ENCODE peak calls at places on chromosomes 3 and 15, in four cellular contexts. S is heart right ventricle, R is esophagus squamous epithelium, Q is HepG2. I is an unnamed sample.
A peak's percentile ranks its signal among the peaks of the same experiment; 100 is the strongest.

GRCh38 chr3:112117826-112118571 is 15.0 kb downstream of the GCSAM start:
- DNase-seq in S (no peak), Q (no peak), R (no peak), I (no peak)

GRCh38 chr3:13581485-13582365 is 32.8 kb downstream of the FBLN2 start:
- DNase-seq in Q (no peak), R (no peak), S (no peak), I (peak; percentile 17)

GRCh38 chr3:151579571-151580270 is 118.9 kb upstream of the IGSF10 start:
- DNase-seq in R (no peak), Q (no peak), S (no peak), I (peak; percentile 69)

GRCh38 chr15:66756220-66756769 is 54.3 kb downstream of the SMAD6 start:
- DNase-seq in S (no peak), Q (no peak), R (no peak), I (no peak)

GRCh38 chr3:30894521-30895289 is at the start of gene GADL1:
- DNase-seq in S (peak; percentile 34), R (no peak), Q (no peak), I (peak; percentile 10)

GRCh38 chr15:72585659-72586058 is 68.8 kb upstream of the GOLGA6B start:
- DNase-seq in R (no peak), Q (peak; percentile 7), S (no peak), I (peak; percentile 52)

GRCh38 chr3:138609898-138610266 is 1.3 kb downstream of the FAIM start:
- DNase-seq in R (no peak), Q (no peak), S (no peak), I (no peak)

GRCh38 chr3:53162672-53163458 is 1.9 kb downstream of the PRKCD start:
- DNase-seq in S (no peak), R (peak; percentile 36), Q (no peak), I (peak; percentile 12)

GRCh38 chr3:68878322-68878721 is 54.0 kb downstream of the TAFA4 start:
- DNase-seq in Q (peak; percentile 16), S (no peak), R (no peak), I (peak; percentile 25)

GRCh38 chr3:179347383-179348194 is at the start of gene MFN1:
- DNase-seq in R (peak; percentile 69), Q (peak; percentile 93), S (peak; percentile 91), I (peak; percentile 95)

GRCh38 chr3:155418426-155418825 is 124.9 kb upstream of the STRIT1 start:
- DNase-seq in S (no peak), R (no peak), Q (no peak), I (no peak)

GRCh38 chr3:118991775-118992174 is 42.9 kb downstream of the IGSF11 start:
- DNase-seq in Q (no peak), R (no peak), S (no peak), I (peak; percentile 1)

GRCh38 chr3:121855555-121855954 is 20.5 kb downstream of the EAF2 start:
- DNase-seq in Q (peak; percentile 15), R (no peak), S (no peak), I (peak; percentile 11)

GRCh38 chr3:14369675-14370669 is 32.4 kb upstream of the SLC6A6 start:
- DNase-seq in Q (peak; percentile 41), R (no peak), S (no peak), I (no peak)

GRCh38 chr3:129702934-129703712 is 96.6 kb upstream of the PLXND1 start:
- DNase-seq in R (no peak), S (no peak), Q (no peak), I (peak; percentile 42)

GRCh38 chr15:52102468-52102867 is 10.1 kb downstream of the BCL2L10 start:
- DNase-seq in S (no peak), Q (no peak), R (no peak), I (peak; percentile 99)

GRCh38 chr15:38335106-38335505 is 82.5 kb downstream of the SPRED1 start:
- DNase-seq in Q (no peak), R (no peak), S (no peak), I (no peak)

GRCh38 chr3:46065294-46065705 is 38.0 kb upstream of the XCR1 start:
- DNase-seq in R (no peak), Q (no peak), S (no peak), I (no peak)

GRCh38 chr3:42700366-42701288 is 2.0 kb downstream of the HHATL start:
- DNase-seq in R (no peak), S (no peak), Q (no peak), I (no peak)

GRCh38 chr15:29435811-29436210 is 166.2 kb upstream of the NSMCE3 start:
- DNase-seq in R (no peak), S (no peak), Q (no peak), I (no peak)

GRCh38 chr15:36903922-36904479 is 196.3 kb downstream of the MEIS2 start:
- DNase-seq in S (no peak), Q (no peak), R (no peak), I (no peak)

GRCh38 chr15:31292391-31293020 is 34.1 kb upstream of the KLF13 start:
- DNase-seq in R (no peak), Q (peak; percentile 71), S (no peak), I (no peak)

GRCh38 chr15:40875996-40876740 is 2.1 kb upstream of the RHOV start:
- DNase-seq in Q (no peak), R (no peak), S (no peak), I (no peak)

GRCh38 chr3:59772416-59773408 is 722.9 kb upstream of the CFAP20DC start:
- DNase-seq in R (no peak), S (no peak), Q (no peak), I (no peak)

GRCh38 chr15:25741253-25741575 is 121.9 kb downstream of the ATP10A start:
- DNase-seq in S (no peak), Q (no peak), R (no peak), I (no peak)

GRCh38 chr3:146496246-146496645 is 26.9 kb upstream of the PLSCR2 start:
- DNase-seq in S (no peak), R (no peak), Q (no peak), I (peak; percentile 35)

GRCh38 chr15:75693501-75694240 is 19.0 kb downstream of the CSPG4 start:
- DNase-seq in R (no peak), S (no peak), Q (no peak), I (peak; percentile 84)

GRCh38 chr15:78242128-78242527 is 7.8 kb upstream of the ACSBG1 start:
- DNase-seq in R (no peak), S (no peak), Q (peak; percentile 55), I (peak; percentile 7)

GRCh38 chr3:124633527-124633926 is 96.7 kb upstream of the UMPS start:
- DNase-seq in S (no peak), Q (no peak), R (no peak), I (no peak)

GRCh38 chr15:51077565-51078153 is 17.0 kb downstream of the TNFAIP8L3 start:
- DNase-seq in R (no peak), Q (no peak), S (peak; percentile 71), I (peak; percentile 70)

DNA sequence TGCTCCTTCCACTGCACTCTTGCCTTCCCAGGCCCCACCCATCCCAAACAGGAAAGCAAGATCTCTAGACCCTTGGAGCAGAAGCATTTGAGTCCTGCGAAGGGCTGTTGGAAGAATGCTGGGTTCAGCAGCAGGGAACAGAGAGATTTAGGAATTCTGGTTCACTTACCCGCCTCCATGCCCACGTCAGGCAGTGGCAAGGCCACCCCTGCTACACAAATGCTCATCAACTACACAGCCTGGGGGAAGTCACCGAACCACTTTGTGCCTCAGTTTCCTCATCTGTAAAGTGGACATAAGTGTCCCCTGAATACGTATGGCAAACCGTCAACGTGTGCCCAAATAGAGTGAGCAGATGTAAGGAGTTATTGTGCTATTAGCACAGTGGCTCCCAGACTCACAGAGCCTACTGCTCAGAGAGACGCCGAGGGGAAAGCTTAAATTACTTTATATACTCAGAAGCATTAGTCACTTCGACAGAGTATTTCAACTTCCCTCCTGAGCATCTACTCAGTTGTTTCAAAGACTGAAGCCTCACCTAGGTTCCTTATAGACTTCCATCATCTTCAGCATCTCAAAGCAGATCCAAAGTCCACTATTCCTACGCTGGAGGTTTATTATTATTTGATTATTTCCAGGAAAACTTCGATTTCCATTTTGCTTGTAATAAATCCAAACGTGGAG is 906 bp downstream of the HOMER2 start:
- DNase-seq in Q (no peak), R (no peak), S (no peak), I (peak; percentile 6)
- H3K4me3 ChIP-seq in Q (peak overlapping the region; percentile 70), R (peak overlapping the region; percentile 54), S (peak overlapping the region; percentile 64), I (peak overlapping the region; percentile 2)

GRCh38 chr3:195116393-195117185 is 154.4 kb downstream of the XXYLT1 start:
- DNase-seq in S (no peak), R (no peak), Q (no peak), I (no peak)

GRCh38 chr3:195120199-195120556 is 150.8 kb downstream of the XXYLT1 start:
- DNase-seq in Q (no peak), S (no peak), R (no peak), I (no peak)

GRCh38 chr3:195118671-195119070 is 152.3 kb downstream of the XXYLT1 start:
- DNase-seq in S (no peak), R (no peak), Q (no peak), I (no peak)

GRCh38 chr3:195119461-195120198 is 151.3 kb downstream of the XXYLT1 start:
- DNase-seq in Q (peak; percentile 74), S (no peak), R (no peak), I (peak; percentile 67)

DNA sequence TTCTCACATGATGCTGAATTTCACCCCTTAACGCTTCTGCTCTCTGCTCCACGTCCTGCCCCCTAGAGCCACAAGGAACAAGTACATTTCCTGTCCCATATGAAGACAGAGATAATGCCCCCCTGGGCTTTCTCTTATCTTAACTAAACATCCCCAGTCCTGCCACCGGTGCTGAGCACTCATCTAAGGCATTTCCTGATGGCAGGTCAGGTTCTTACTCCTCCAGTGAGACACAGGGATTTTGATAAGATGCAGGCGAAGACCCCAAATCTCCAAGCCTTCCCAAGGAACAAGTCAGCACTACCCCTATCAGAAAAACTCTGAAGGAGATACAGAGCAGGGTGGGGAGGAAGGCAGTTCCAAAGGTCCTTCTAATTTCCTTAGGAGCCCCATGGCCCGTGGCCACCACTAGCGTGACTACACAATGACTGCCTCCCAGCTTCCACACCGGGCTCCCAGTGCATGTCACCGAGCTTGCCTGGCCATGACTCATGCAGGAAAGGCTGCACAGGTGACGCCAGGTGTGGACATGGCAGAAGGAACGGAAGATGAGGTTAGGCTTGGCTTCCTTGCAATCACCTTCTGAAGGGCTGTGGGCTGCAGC is 152.9 kb downstream of the XXYLT1 start:
- DNase-seq in S (no peak), R (no peak), Q (no peak), I (no peak)
- TF ChIP-seq CTCF in S (peak; percentile 16), R (no peak), Q (no peak), I (peak; percentile 10)

DNA sequence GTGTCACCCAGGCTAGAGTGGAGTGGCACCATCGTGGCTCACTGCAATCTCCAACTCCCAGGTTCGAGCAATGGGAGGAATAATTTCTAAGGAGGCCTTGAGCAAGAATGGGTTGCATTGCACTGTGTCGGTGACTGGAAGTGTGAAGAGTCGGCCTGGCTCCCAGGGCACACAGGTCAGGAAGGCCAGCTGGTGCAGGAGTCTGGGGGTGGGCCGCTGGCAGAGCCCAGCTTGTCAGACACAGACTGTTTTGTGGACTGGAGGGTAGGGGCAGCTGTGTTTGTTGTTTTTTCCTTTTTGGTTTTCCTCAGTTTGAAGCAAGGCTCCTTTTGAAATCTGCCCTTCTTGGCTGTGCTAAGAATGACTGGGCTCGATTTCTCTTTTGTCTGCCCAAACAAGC is 66.2 kb downstream of the ITGA11 start:
- DNase-seq in R (no peak), S (no peak), Q (no peak), I (no peak)
- H3K4me3 ChIP-seq in R (no peak overlapping the region), S (no peak overlapping the region), Q (no peak overlapping the region), I (no peak overlapping the region)

GRCh38 chr15:101452572-101452971 is 36.9 kb downstream of the PCSK6 start:
- DNase-seq in Q (peak; percentile 38), R (no peak), S (no peak), I (no peak)

GRCh38 chr15:101449471-101450425 is 39.8 kb downstream of the PCSK6 start:
- DNase-seq in Q (no peak), R (no peak), S (no peak), I (no peak)

GRCh38 chr15:101450561-101451145 is 38.9 kb downstream of the PCSK6 start:
- DNase-seq in R (no peak), Q (no peak), S (no peak), I (no peak)

GRCh38 chr15:101451886-101452285 is 37.6 kb downstream of the PCSK6 start:
- DNase-seq in R (no peak), S (no peak), Q (no peak), I (no peak)

GRCh38 chr15:101451192-101451799 is 38.2 kb downstream of the PCSK6 start:
- DNase-seq in S (peak; percentile 69), Q (no peak), R (no peak), I (peak; percentile 43)
- TF ChIP-seq CTCF in S (no peak), Q (no peak), R (no peak), I (no peak)

I was measured in fibroblast of mammary gland.